ENCODE peak calls at places on chromosomes 6 and 20, in six cellular contexts. One of them, this sample, is unnamed.

GRCh38 chr20:23061713-23062561 is 12.5 kb upstream of the THBD start:
- DNase-seq in transverse colon: peak; percentile 17
- DNase-seq in sigmoid colon: peak; percentile 78
- DNase-seq in A549: peak; percentile 67
- DNase-seq in heart left ventricle: no peak
- DNase-seq in tibial nerve: no peak
- DNase-seq in this sample: peak; percentile 52

GRCh38 chr6:83578057-83578456 is 65.7 kb downstream of the PRSS35 start:
- DNase-seq in transverse colon: no peak
- DNase-seq in sigmoid colon: no peak
- DNase-seq in A549: no peak
- DNase-seq in heart left ventricle: no peak
- DNase-seq in tibial nerve: no peak
- DNase-seq in this sample: no peak

GRCh38 chr6:144338951-144339681 is 54.0 kb downstream of the UTRN start:
- DNase-seq in transverse colon: no peak
- DNase-seq in sigmoid colon: no peak
- DNase-seq in A549: no peak
- DNase-seq in heart left ventricle: no peak
- DNase-seq in tibial nerve: no peak
- DNase-seq in this sample: no peak

GRCh38 chr6:79821859-79822258 is 125.5 kb downstream of the ELOVL4 start:
- DNase-seq in transverse colon: no peak
- DNase-seq in sigmoid colon: no peak
- DNase-seq in A549: no peak
- DNase-seq in heart left ventricle: no peak
- DNase-seq in tibial nerve: no peak
- DNase-seq in this sample: no peak

GRCh38 chr20:51457281-51457932 is 85.1 kb downstream of the NFATC2 start:
- DNase-seq in transverse colon: no peak
- DNase-seq in sigmoid colon: peak; percentile 90
- DNase-seq in A549: peak; percentile 40
- DNase-seq in heart left ventricle: peak; percentile 79
- DNase-seq in tibial nerve: no peak
- DNase-seq in this sample: no peak

GRCh38 chr6:34589633-34590139 is 33.6 kb upstream of the SPDEF start:
- DNase-seq in transverse colon: no peak
- DNase-seq in sigmoid colon: no peak
- DNase-seq in A549: no peak
- DNase-seq in heart left ventricle: no peak
- DNase-seq in tibial nerve: no peak
- DNase-seq in this sample: no peak

GRCh38 chr20:36644713-36645109 is 1.3 kb downstream of the SLA2 start:
- DNase-seq in transverse colon: no peak
- DNase-seq in sigmoid colon: no peak
- DNase-seq in A549: no peak
- DNase-seq in heart left ventricle: no peak
- DNase-seq in tibial nerve: no peak
- DNase-seq in this sample: no peak

GRCh38 chr20:1363522-1363921 is 29.3 kb downstream of the FKBP1A start:
- DNase-seq in transverse colon: no peak
- DNase-seq in sigmoid colon: no peak
- DNase-seq in A549: no peak
- DNase-seq in heart left ventricle: no peak
- DNase-seq in tibial nerve: no peak
- DNase-seq in this sample: no peak

GRCh38 chr20:63859166-63859699 is 2.1 kb upstream of the ABHD16B start:
- DNase-seq in transverse colon: no peak
- DNase-seq in sigmoid colon: no peak
- DNase-seq in A549: no peak
- DNase-seq in heart left ventricle: no peak
- DNase-seq in tibial nerve: no peak
- DNase-seq in this sample: no peak

GRCh38 chr6:31557443-31558317 is 10.3 kb downstream of the NFKBIL1 start:
- DNase-seq in transverse colon: no peak
- DNase-seq in sigmoid colon: no peak
- DNase-seq in A549: no peak
- DNase-seq in heart left ventricle: no peak
- DNase-seq in tibial nerve: no peak
- DNase-seq in this sample: no peak

GRCh38 chr20:63362426-63363009 is 1.4 kb upstream of the CHRNA4 start:
- DNase-seq in transverse colon: no peak
- DNase-seq in sigmoid colon: no peak
- DNase-seq in A549: no peak
- DNase-seq in heart left ventricle: peak; percentile 33
- DNase-seq in tibial nerve: no peak
- DNase-seq in this sample: no peak

GRCh38 chr6:33895988-33896387 is 92.2 kb upstream of the MLN start:
- DNase-seq in transverse colon: no peak
- DNase-seq in sigmoid colon: no peak
- DNase-seq in A549: no peak
- DNase-seq in heart left ventricle: no peak
- DNase-seq in tibial nerve: no peak
- DNase-seq in this sample: no peak

GRCh38 chr6:156175971-156176421 is 601.2 kb upstream of the ARID1B start:
- DNase-seq in transverse colon: peak; percentile 8
- DNase-seq in sigmoid colon: peak; percentile 68
- DNase-seq in A549: peak; percentile 2
- DNase-seq in heart left ventricle: peak; percentile 68
- DNase-seq in tibial nerve: no peak
- DNase-seq in this sample: no peak

DNA sequence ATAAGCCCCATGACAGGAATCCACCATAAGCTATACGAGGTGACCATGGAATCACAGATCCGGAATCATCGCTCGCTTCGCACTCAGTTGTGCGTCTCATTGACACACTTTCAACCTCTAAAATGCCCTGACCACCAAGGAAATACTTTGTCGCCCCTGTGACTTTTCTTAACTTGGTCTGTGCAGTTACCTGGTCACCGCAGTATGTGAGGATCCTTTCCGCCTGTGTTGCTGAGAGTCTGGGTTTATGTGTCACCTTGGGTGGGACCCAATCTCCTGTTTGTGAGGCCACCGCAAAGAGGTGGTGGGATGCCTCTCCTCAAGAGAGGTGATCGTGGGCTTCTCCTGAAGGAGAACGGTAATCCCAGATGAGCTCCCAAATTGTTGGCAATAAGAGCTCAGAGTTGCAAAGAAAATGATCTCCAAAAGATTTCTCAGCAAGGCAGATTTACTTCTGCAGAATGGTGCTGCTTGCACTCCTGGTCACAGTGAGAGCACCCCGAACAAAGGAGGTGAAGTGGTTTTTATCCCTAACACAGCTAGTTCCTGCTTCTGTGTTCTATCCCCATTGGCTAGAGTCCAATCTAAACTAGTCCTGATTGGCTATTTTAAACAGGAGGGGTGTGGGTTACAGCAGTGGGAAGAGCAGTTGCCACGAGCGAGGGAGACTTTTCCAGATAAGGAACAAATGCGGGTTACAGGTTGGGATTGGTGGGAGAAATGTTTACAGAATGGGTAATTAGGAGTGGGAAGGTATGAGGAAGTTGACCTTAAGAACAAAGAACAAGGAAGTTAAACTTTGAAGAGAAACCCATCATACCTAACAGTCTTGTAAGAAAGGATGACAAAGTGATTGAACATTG is 9.1 kb upstream of the ZNFX1 start:
- DNase-seq in transverse colon: peak; percentile 10
- DNase-seq in sigmoid colon: no peak
- DNase-seq in A549: no peak
- DNase-seq in heart left ventricle: no peak
- DNase-seq in tibial nerve: no peak
- DNase-seq in this sample: no peak
- H3K9me3 ChIP-seq in transverse colon: peaks cover 31% of the 10 kb centered on the region
- H3K9me3 ChIP-seq in sigmoid colon: peaks cover 14% of the 10 kb centered on the region
- H3K9me3 ChIP-seq in A549: peaks cover 9% of the 10 kb centered on the region
- H3K9me3 ChIP-seq in heart left ventricle: peaks cover 12% of the 10 kb centered on the region
- H3K9me3 ChIP-seq in tibial nerve: peaks cover 59% of the 10 kb centered on the region
- H3K9me3 ChIP-seq in this sample: peaks cover 34% of the 10 kb centered on the region

GRCh38 chr6:5610640-5611039 is 349.3 kb downstream of the FARS2 start:
- DNase-seq in transverse colon: no peak
- DNase-seq in sigmoid colon: no peak
- DNase-seq in A549: no peak
- DNase-seq in heart left ventricle: no peak
- DNase-seq in tibial nerve: no peak
- DNase-seq in this sample: no peak
- TF ChIP-seq POLR2A in transverse colon: no peak
- TF ChIP-seq POLR2A in sigmoid colon: no peak
- TF ChIP-seq POLR2A in A549: no peak
- TF ChIP-seq POLR2A in heart left ventricle: no peak
- TF ChIP-seq POLR2A in tibial nerve: no peak
- TF ChIP-seq POLR2A in this sample: no peak

GRCh38 chr20:24533449-24533848 is 64.0 kb downstream of the SYNDIG1 start:
- DNase-seq in transverse colon: no peak
- DNase-seq in sigmoid colon: no peak
- DNase-seq in A549: no peak
- DNase-seq in heart left ventricle: no peak
- DNase-seq in tibial nerve: no peak
- DNase-seq in this sample: no peak
- TF ChIP-seq CTCF in transverse colon: no peak
- TF ChIP-seq CTCF in sigmoid colon: no peak
- TF ChIP-seq CTCF in A549: no peak
- TF ChIP-seq CTCF in heart left ventricle: no peak
- TF ChIP-seq CTCF in tibial nerve: no peak
- TF ChIP-seq CTCF in this sample: no peak

GRCh38 chr6:22133352-22133751 is 163.5 kb downstream of the PRL start:
- DNase-seq in transverse colon: no peak
- DNase-seq in sigmoid colon: no peak
- DNase-seq in A549: no peak
- DNase-seq in heart left ventricle: no peak
- DNase-seq in tibial nerve: no peak
- DNase-seq in this sample: no peak
- H3K9me3 ChIP-seq in transverse colon: no peaks in the 10 kb centered on the region
- H3K9me3 ChIP-seq in sigmoid colon: no peaks in the 10 kb centered on the region
- H3K9me3 ChIP-seq in A549: peaks cover 6% of the 10 kb centered on the region
- H3K9me3 ChIP-seq in heart left ventricle: no peaks in the 10 kb centered on the region
- H3K9me3 ChIP-seq in tibial nerve: no peaks in the 10 kb centered on the region
- H3K9me3 ChIP-seq in this sample: no peaks in the 10 kb centered on the region